ENCODE peak calls at places on chromosomes 6 and 20, in six cellular contexts. One of them, this sample, is unnamed.
A peak's percentile ranks its signal among the peaks of the same experiment; 100 is the strongest.

GRCh38 chr6:144349690-144350132 is 64.6 kb downstream of the UTRN start:
- DNase-seq in hepatocyte: no peak
- DNase-seq in A549: no peak
- DNase-seq in IMR-90: peak; percentile 53
- DNase-seq in endothelial cell of umbilical vein: peak; percentile 100
- DNase-seq in HCT116: peak; percentile 16
- DNase-seq in this sample: no peak

GRCh38 chr6:3848925-3849605 is at the start of gene FAM50B:
- DNase-seq in HCT116: no peak
- DNase-seq in endothelial cell of umbilical vein: peak; percentile 86
- DNase-seq in hepatocyte: peak; percentile 91
- DNase-seq in IMR-90: peak; percentile 80
- DNase-seq in A549: peak; percentile 85
- DNase-seq in this sample: peak; percentile 45

GRCh38 chr20:33673115-33673410 is 1.2 kb downstream of the NECAB3 start:
- DNase-seq in IMR-90: no peak
- DNase-seq in endothelial cell of umbilical vein: no peak
- DNase-seq in hepatocyte: no peak
- DNase-seq in HCT116: no peak
- DNase-seq in A549: no peak
- DNase-seq in this sample: no peak

GRCh38 chr6:25250878-25251277 is 28.3 kb upstream of the CARMIL1 start:
- DNase-seq in HCT116: peak; percentile 21
- DNase-seq in hepatocyte: no peak
- DNase-seq in IMR-90: peak; percentile 46
- DNase-seq in endothelial cell of umbilical vein: no peak
- DNase-seq in A549: peak; percentile 3
- DNase-seq in this sample: no peak

GRCh38 chr20:23995905-23996666 is 7.5 kb upstream of the GGTLC1 start:
- DNase-seq in A549: peak; percentile 42
- DNase-seq in HCT116: peak; percentile 7
- DNase-seq in endothelial cell of umbilical vein: peak; percentile 24
- DNase-seq in IMR-90: peak; percentile 24
- DNase-seq in hepatocyte: peak; percentile 79
- DNase-seq in this sample: no peak

GRCh38 chr6:16334671-16335070 is 96.3 kb downstream of the GMPR start:
- DNase-seq in hepatocyte: peak; percentile 63
- DNase-seq in A549: peak; percentile 53
- DNase-seq in HCT116: no peak
- DNase-seq in IMR-90: peak; percentile 94
- DNase-seq in endothelial cell of umbilical vein: no peak
- DNase-seq in this sample: peak; percentile 73

GRCh38 chr6:142834853-142835252 is 110.1 kb downstream of the HIVEP2 start:
- DNase-seq in IMR-90: no peak
- DNase-seq in endothelial cell of umbilical vein: no peak
- DNase-seq in hepatocyte: no peak
- DNase-seq in HCT116: no peak
- DNase-seq in A549: no peak
- DNase-seq in this sample: no peak

GRCh38 chr6:161414180-161414579 is 140.3 kb upstream of the AGPAT4 start:
- DNase-seq in HCT116: no peak
- DNase-seq in IMR-90: no peak
- DNase-seq in endothelial cell of umbilical vein: no peak
- DNase-seq in hepatocyte: no peak
- DNase-seq in A549: no peak
- DNase-seq in this sample: no peak

GRCh38 chr6:26215200-26216014 is 128.2 kb downstream of the HFE start:
- DNase-seq in IMR-90: peak; percentile 36
- DNase-seq in A549: no peak
- DNase-seq in HCT116: no peak
- DNase-seq in hepatocyte: no peak
- DNase-seq in endothelial cell of umbilical vein: peak; percentile 60
- DNase-seq in this sample: no peak

GRCh38 chr6:133551847-133552331 is 310.7 kb downstream of the EYA4 start:
- DNase-seq in IMR-90: peak; percentile 100
- DNase-seq in endothelial cell of umbilical vein: no peak
- DNase-seq in A549: peak; percentile 74
- DNase-seq in HCT116: no peak
- DNase-seq in hepatocyte: peak; percentile 57
- DNase-seq in this sample: no peak

GRCh38 chr6:17930321-17930993 is 57.0 kb downstream of the KIF13A start:
- DNase-seq in endothelial cell of umbilical vein: peak; percentile 92
- DNase-seq in IMR-90: peak; percentile 40
- DNase-seq in A549: no peak
- DNase-seq in HCT116: no peak
- DNase-seq in hepatocyte: no peak
- DNase-seq in this sample: no peak

GRCh38 chr6:110878751-110879539 is 4.4 kb downstream of the AMD1 start:
- DNase-seq in A549: peak; percentile 48
- DNase-seq in IMR-90: peak; percentile 59
- DNase-seq in hepatocyte: peak; percentile 56
- DNase-seq in endothelial cell of umbilical vein: peak; percentile 21
- DNase-seq in HCT116: no peak
- DNase-seq in this sample: no peak

GRCh38 chr20:45105317-45105716 is 4.4 kb upstream of the KCNS1 start:
- DNase-seq in IMR-90: no peak
- DNase-seq in A549: no peak
- DNase-seq in endothelial cell of umbilical vein: no peak
- DNase-seq in HCT116: no peak
- DNase-seq in hepatocyte: no peak
- DNase-seq in this sample: no peak

GRCh38 chr6:3484240-3484639 is 27.4 kb upstream of the SLC22A23 start:
- DNase-seq in A549: no peak
- DNase-seq in HCT116: peak; percentile 18
- DNase-seq in endothelial cell of umbilical vein: no peak
- DNase-seq in IMR-90: peak; percentile 49
- DNase-seq in hepatocyte: no peak
- DNase-seq in this sample: no peak

GRCh38 chr20:14055127-14055742 is 59.9 kb downstream of the MACROD2 start:
- DNase-seq in hepatocyte: peak; percentile 82
- DNase-seq in IMR-90: peak; percentile 61
- DNase-seq in A549: peak; percentile 76
- DNase-seq in endothelial cell of umbilical vein: peak; percentile 68
- DNase-seq in HCT116: peak; percentile 48
- DNase-seq in this sample: peak; percentile 9

GRCh38 chr6:136072691-136073090 is 177.4 kb downstream of the MTFR2 start:
- DNase-seq in IMR-90: no peak
- DNase-seq in HCT116: no peak
- DNase-seq in endothelial cell of umbilical vein: no peak
- DNase-seq in hepatocyte: no peak
- DNase-seq in A549: no peak
- DNase-seq in this sample: no peak

GRCh38 chr20:56205350-56205749 is 43.2 kb upstream of the MC3R start:
- DNase-seq in endothelial cell of umbilical vein: no peak
- DNase-seq in hepatocyte: no peak
- DNase-seq in IMR-90: no peak
- DNase-seq in A549: no peak
- DNase-seq in HCT116: no peak
- DNase-seq in this sample: no peak

GRCh38 chr6:128599036-128599435 is 78.6 kb upstream of the PTPRK start:
- DNase-seq in IMR-90: no peak
- DNase-seq in endothelial cell of umbilical vein: no peak
- DNase-seq in hepatocyte: no peak
- DNase-seq in HCT116: no peak
- DNase-seq in A549: no peak
- DNase-seq in this sample: no peak

GRCh38 chr20:57603120-57603519 is 17.1 kb downstream of the ZBP1 start:
- DNase-seq in endothelial cell of umbilical vein: no peak
- DNase-seq in HCT116: no peak
- DNase-seq in A549: no peak
- DNase-seq in IMR-90: no peak
- DNase-seq in hepatocyte: no peak
- DNase-seq in this sample: no peak

GRCh38 chr6:137808191-137808590 is 58.9 kb upstream of the TNFAIP3 start:
- DNase-seq in IMR-90: peak; percentile 80
- DNase-seq in A549: peak; percentile 19
- DNase-seq in endothelial cell of umbilical vein: peak; percentile 53
- DNase-seq in HCT116: no peak
- DNase-seq in hepatocyte: no peak
- DNase-seq in this sample: peak; percentile 83

GRCh38 chr6:7579850-7580249 is 10.1 kb upstream of the SNRNP48 start:
- DNase-seq in endothelial cell of umbilical vein: no peak
- DNase-seq in A549: no peak
- DNase-seq in hepatocyte: no peak
- DNase-seq in HCT116: no peak
- DNase-seq in IMR-90: no peak
- DNase-seq in this sample: no peak

GRCh38 chr20:32285621-32286334 is 8.3 kb downstream of the KIF3B start:
- DNase-seq in HCT116: no peak
- DNase-seq in hepatocyte: peak; percentile 45
- DNase-seq in IMR-90: peak; percentile 10
- DNase-seq in A549: peak; percentile 25
- DNase-seq in endothelial cell of umbilical vein: no peak
- DNase-seq in this sample: no peak

DNA sequence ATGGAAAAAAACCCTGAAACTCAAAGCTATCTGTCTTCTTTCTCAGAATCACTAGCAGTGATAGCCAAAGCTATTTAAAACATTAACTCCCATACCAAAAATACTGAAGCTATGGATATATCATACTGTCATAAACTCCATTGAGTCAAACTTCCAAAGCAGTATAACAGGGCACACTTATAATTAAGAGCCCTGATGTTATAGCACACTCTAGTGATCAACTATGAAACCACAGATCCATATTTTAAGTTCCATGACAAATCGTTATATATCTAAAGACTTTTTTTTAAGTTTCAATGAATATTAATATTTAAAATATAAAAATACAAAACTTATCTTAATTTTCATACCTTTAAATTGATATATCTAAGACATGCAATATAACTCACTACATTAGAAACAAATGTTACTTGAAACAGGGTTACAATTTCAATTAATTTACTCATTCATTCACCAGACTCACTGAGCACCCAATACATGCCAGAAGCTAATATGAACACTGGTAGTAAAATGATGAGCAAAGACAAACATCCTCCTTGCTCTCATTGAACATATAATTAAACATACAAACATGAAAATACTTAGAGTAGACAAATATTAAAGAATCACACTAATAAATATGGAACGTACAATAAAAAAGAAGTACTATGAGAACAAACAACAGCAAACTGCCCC is 69.3 kb downstream of the IBTK start:
- DNase-seq in IMR-90: peak; percentile 55
- DNase-seq in A549: peak; percentile 13
- DNase-seq in endothelial cell of umbilical vein: peak; percentile 56
- DNase-seq in hepatocyte: no peak
- DNase-seq in HCT116: no peak
- DNase-seq in this sample: no peak
- TF ChIP-seq CTCF in IMR-90: peak; percentile 64
- TF ChIP-seq CTCF in A549: peak; percentile 61
- TF ChIP-seq CTCF in endothelial cell of umbilical vein: peak; percentile 26
- TF ChIP-seq CTCF in hepatocyte: peak; percentile 61
- TF ChIP-seq CTCF in HCT116: peak; percentile 32
- TF ChIP-seq CTCF in this sample: no peak

GRCh38 chr6:11380969-11381744 is 148.7 kb upstream of the NEDD9 start:
- DNase-seq in A549: no peak
- DNase-seq in HCT116: no peak
- DNase-seq in endothelial cell of umbilical vein: no peak
- DNase-seq in hepatocyte: no peak
- DNase-seq in IMR-90: no peak
- DNase-seq in this sample: no peak

GRCh38 chr6:11379805-11380204 is 147.3 kb upstream of the NEDD9 start:
- DNase-seq in endothelial cell of umbilical vein: no peak
- DNase-seq in A549: no peak
- DNase-seq in hepatocyte: no peak
- DNase-seq in HCT116: no peak
- DNase-seq in IMR-90: no peak
- DNase-seq in this sample: no peak

GRCh38 chr6:11380549-11380948 is 148.1 kb upstream of the NEDD9 start:
- DNase-seq in A549: no peak
- DNase-seq in endothelial cell of umbilical vein: no peak
- DNase-seq in hepatocyte: no peak
- DNase-seq in HCT116: no peak
- DNase-seq in IMR-90: no peak
- DNase-seq in this sample: no peak

GRCh38 chr6:11384531-11385309 is 152.3 kb upstream of the NEDD9 start:
- DNase-seq in endothelial cell of umbilical vein: no peak
- DNase-seq in hepatocyte: no peak
- DNase-seq in IMR-90: peak; percentile 12
- DNase-seq in A549: no peak
- DNase-seq in HCT116: no peak
- DNase-seq in this sample: no peak

GRCh38 chr6:11381801-11382513 is 149.5 kb upstream of the NEDD9 start:
- DNase-seq in hepatocyte: no peak
- DNase-seq in IMR-90: no peak
- DNase-seq in HCT116: no peak
- DNase-seq in endothelial cell of umbilical vein: no peak
- DNase-seq in A549: no peak
- DNase-seq in this sample: no peak
- H3K4me2 ChIP-seq in hepatocyte: no peak overlapping the region
- H3K4me2 ChIP-seq in IMR-90: no peak overlapping the region
- H3K4me2 ChIP-seq in HCT116: no peak overlapping the region
- H3K4me2 ChIP-seq in endothelial cell of umbilical vein: no peak overlapping the region
- H3K4me2 ChIP-seq in A549: no peak overlapping the region
- H3K4me2 ChIP-seq in this sample: no peak overlapping the region

DNA sequence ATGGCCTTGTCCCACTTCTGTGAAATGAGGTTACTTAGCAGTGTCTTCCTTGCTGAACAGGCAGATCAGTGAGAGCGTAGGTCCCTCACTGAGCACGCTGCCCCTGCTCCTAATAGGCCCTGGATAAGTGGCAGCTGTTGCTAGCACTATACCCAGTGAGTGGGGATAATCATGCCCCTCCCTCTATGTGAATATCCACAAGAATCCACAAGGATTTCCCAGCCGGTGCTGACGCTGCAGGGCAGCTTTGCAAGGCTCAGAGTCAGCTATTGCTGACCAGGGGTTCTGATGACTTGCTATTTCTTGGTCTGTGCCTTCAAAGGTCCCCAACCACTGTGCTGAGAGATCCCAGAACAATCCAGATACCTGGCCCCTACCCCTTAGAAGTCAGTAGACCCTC is 86.7 kb upstream of the MRPS10 start:
- DNase-seq in HCT116: no peak
- DNase-seq in hepatocyte: no peak
- DNase-seq in endothelial cell of umbilical vein: no peak
- DNase-seq in A549: no peak
- DNase-seq in IMR-90: peak; percentile 31
- DNase-seq in this sample: no peak
- H3K4me1 ChIP-seq in HCT116: peaks cover 11% of the 10 kb centered on the region
- H3K4me1 ChIP-seq in hepatocyte: peaks cover 9% of the 10 kb centered on the region
- H3K4me1 ChIP-seq in endothelial cell of umbilical vein: no peaks in the 10 kb centered on the region
- H3K4me1 ChIP-seq in A549: peaks cover 12% of the 10 kb centered on the region
- H3K4me1 ChIP-seq in IMR-90: peaks cover 23% of the 10 kb centered on the region
- H3K4me1 ChIP-seq in this sample: peaks cover 9% of the 10 kb centered on the region

GRCh38 chr6:56890683-56891429 is 64.1 kb upstream of the BEND6 start:
- DNase-seq in A549: peak; percentile 80
- DNase-seq in IMR-90: peak; percentile 97
- DNase-seq in HCT116: no peak
- DNase-seq in hepatocyte: peak; percentile 30
- DNase-seq in endothelial cell of umbilical vein: peak; percentile 71
- DNase-seq in this sample: no peak

GRCh38 chr6:56888687-56889086 is 66.2 kb upstream of the BEND6 start:
- DNase-seq in HCT116: no peak
- DNase-seq in hepatocyte: no peak
- DNase-seq in endothelial cell of umbilical vein: peak; percentile 28
- DNase-seq in IMR-90: no peak
- DNase-seq in A549: no peak
- DNase-seq in this sample: no peak

GRCh38 chr6:56891754-56892153 is 63.2 kb upstream of the BEND6 start:
- DNase-seq in hepatocyte: no peak
- DNase-seq in endothelial cell of umbilical vein: no peak
- DNase-seq in HCT116: no peak
- DNase-seq in A549: peak; percentile 60
- DNase-seq in IMR-90: peak; percentile 52
- DNase-seq in this sample: no peak

GRCh38 chr6:56890066-56890465 is 64.8 kb upstream of the BEND6 start:
- DNase-seq in hepatocyte: no peak
- DNase-seq in A549: no peak
- DNase-seq in IMR-90: no peak
- DNase-seq in HCT116: no peak
- DNase-seq in endothelial cell of umbilical vein: peak; percentile 47
- DNase-seq in this sample: no peak

GRCh38 chr6:56889492-56889891 is 65.4 kb upstream of the BEND6 start:
- DNase-seq in IMR-90: no peak
- DNase-seq in hepatocyte: no peak
- DNase-seq in endothelial cell of umbilical vein: no peak
- DNase-seq in HCT116: no peak
- DNase-seq in A549: no peak
- DNase-seq in this sample: no peak
- TF ChIP-seq CTCF in IMR-90: no peak
- TF ChIP-seq CTCF in hepatocyte: no peak
- TF ChIP-seq CTCF in endothelial cell of umbilical vein: no peak
- TF ChIP-seq CTCF in HCT116: no peak
- TF ChIP-seq CTCF in A549: no peak
- TF ChIP-seq CTCF in this sample: no peak